ENCODE peak calls at places on chromosomes 1 and 21, in seven cellular contexts. S is stomach, X is fibroblast of lung, Z is lung, E is bronchial epithelial cell, L is mammary epithelial cell, H is AG04450. Q is an unnamed sample.

GRCh38 chr1:67524143-67525052 is 94.2 kb upstream of the SERBP1 start:
- DNase-seq in H (no peak), E (peak), Z (no peak), X (no peak), S (no peak), L (peak), Q (no peak)

GRCh38 chr1:169525391-169525790 is 39.6 kb upstream of the SLC19A2 start:
- DNase-seq in S (no peak), E (no peak), L (no peak), H (no peak), Z (no peak), X (no peak), Q (no peak)

GRCh38 chr1:225567789-225568188 is 85.1 kb downstream of the ENAH start:
- DNase-seq in Z (no peak), H (no peak), S (no peak), E (peak), L (no peak), X (peak), Q (no peak)

GRCh38 chr1:93635614-93636543 is 45.8 kb downstream of the BCAR3 start:
- DNase-seq in Z (no peak), E (no peak), X (no peak), S (no peak), H (no peak), L (no peak), Q (peak)

GRCh38 chr1:65267291-65268087 is 41.9 kb upstream of the DNAJC6 start:
- DNase-seq in X (no peak), Z (no peak), E (no peak), L (no peak), S (no peak), H (no peak), Q (no peak)

GRCh38 chr1:23403038-23403336 is 21.6 kb downstream of the TCEA3 start:
- DNase-seq in E (peak), X (peak), Z (no peak), L (peak), H (peak), S (peak), Q (peak)

GRCh38 chr1:18922319-18922726 is 20.0 kb upstream of the ALDH4A1 start:
- DNase-seq in H (peak), X (peak), S (peak), L (peak), Z (peak), E (peak), Q (no peak)

GRCh38 chr21:26443867-26444266 is 129.2 kb downstream of the CYYR1 start:
- DNase-seq in H (no peak), X (no peak), S (no peak), Z (no peak), E (peak), L (peak), Q (no peak)

GRCh38 chr1:143735764-143736461 is 235.9 kb downstream of the FAM72C start:
- DNase-seq in H (no peak), E (peak), L (peak), X (no peak), Z (no peak), S (no peak), Q (no peak)

GRCh38 chr21:37075214-37075770 is 2.2 kb downstream of the TTC3 start:
- DNase-seq in X (no peak), L (no peak), S (no peak), Z (no peak), E (no peak), H (no peak), Q (no peak)

GRCh38 chr1:65067491-65068201 is 80.4 kb upstream of the AK4 start:
- DNase-seq in L (peak), E (peak), Z (peak), H (no peak), S (peak), X (peak), Q (peak)

GRCh38 chr1:51301152-51301843 is 29.1 kb downstream of the TTC39A start:
- DNase-seq in L (no peak), X (no peak), E (no peak), Z (no peak), S (no peak), H (no peak), Q (no peak)

GRCh38 chr1:223088713-223089240 is 54.3 kb downstream of the TLR5 start:
- DNase-seq in X (no peak), S (no peak), L (no peak), H (no peak), E (no peak), Z (no peak), Q (no peak)

GRCh38 chr1:9427388-9427787 is 111.9 kb upstream of the SLC25A33 start:
- DNase-seq in L (no peak), Z (no peak), H (no peak), S (no peak), X (no peak), E (no peak), Q (no peak)
- TF ChIP-seq CTCF in L (no peak), Z (no peak), H (no peak), S (no peak), X (no peak), E (no peak), Q (no peak)

DNA sequence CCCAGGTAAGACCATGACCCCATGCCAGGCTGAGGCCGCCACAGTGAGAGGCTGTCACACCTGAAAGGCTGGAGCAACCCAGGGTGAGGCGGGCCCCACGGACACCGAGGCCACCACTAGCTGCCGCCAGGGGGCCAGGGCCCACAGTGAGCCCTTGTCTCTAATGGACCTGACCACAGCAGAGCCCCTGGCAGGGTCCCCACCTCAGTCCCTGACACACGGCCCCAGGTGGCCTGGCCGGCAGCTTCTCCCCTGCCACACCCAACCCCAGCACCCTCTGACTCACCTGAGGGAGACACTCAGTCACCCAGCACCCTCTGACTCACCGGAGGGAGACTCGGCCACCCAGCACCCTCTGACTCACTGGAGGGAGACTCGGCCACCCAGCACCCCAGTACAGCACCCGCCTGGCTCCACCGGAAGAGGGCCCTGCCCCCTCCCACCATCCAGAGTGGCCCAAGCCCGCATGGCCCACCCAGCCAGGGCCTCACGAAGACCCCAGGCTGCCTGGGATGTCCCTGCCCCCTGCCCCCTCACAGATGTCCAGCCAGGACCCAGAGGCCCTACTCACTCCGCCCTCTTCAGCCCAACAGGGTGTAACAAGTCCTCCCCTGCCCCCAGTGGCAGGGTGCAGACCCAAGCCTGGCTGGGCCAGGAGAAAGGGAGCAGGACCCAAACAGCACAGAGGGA is 4.4 kb downstream of the DVL1 start:
- DNase-seq in E (peak), Z (no peak), X (peak), S (peak), H (no peak), L (peak), Q (no peak)
- TF ChIP-seq CTCF in E (peak), Z (no peak), X (peak), S (no peak), H (peak), L (peak), Q (peak)

GRCh38 chr1:171715813-171716251 is 26.0 kb downstream of the VAMP4 start:
- DNase-seq in X (peak), H (no peak), E (peak), L (peak), S (no peak), Z (no peak), Q (no peak)
- TF ChIP-seq CTCF in X (no peak), H (peak), E (no peak), L (peak), S (peak), Z (no peak), Q (peak)

DNA sequence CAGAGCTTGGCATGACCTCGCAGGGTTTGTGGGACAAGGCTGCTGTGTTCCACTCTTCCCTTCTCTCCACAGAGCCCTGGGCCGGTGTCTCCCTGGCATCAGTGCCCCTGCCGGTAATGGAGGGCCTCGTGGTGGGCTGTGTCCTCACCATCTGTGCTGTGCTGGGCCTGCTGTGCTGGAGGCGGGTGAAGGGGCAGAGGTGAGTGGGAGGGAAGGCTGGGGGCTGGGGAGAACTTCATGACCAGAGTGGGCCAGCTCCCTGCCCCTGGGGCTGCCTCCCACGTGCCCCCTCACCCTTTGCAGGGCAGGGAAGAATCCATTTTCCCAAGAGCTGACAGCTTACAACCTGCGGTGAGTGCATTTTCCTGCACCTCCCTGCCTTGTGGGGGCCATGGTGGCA is 12.0 kb upstream of the LGR6 start:
- DNase-seq in X (no peak), L (no peak), H (no peak), E (no peak), S (no peak), Z (no peak), Q (no peak)
- TF ChIP-seq CTCF in X (no peak), L (no peak), H (no peak), E (no peak), S (no peak), Z (no peak), Q (no peak)

DNA sequence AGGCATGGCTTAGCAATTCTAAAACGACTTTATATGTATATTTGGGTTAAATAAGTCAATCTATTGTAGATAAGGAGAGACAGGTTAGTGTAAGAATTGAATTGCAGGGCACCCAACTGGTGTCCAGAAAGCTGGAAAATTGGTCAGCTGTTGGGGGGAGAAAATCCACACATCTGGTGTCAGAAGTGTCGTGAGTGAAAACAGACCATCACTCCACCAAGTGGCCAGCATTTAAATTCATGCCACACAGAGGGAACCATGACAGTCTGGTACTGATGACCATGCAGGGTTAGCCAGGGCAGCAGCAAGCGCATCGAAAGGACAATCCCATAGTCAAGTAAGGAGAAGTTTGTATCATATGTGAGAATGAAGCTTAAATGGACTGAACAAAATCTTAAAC is 11.7 kb downstream of the LAX1 start:
- DNase-seq in L (no peak), Z (no peak), X (no peak), E (peak), H (no peak), S (no peak), Q (no peak)
- TF ChIP-seq CTCF in L (peak), Z (no peak), X (no peak), E (peak), H (peak), S (no peak), Q (peak)

DNA sequence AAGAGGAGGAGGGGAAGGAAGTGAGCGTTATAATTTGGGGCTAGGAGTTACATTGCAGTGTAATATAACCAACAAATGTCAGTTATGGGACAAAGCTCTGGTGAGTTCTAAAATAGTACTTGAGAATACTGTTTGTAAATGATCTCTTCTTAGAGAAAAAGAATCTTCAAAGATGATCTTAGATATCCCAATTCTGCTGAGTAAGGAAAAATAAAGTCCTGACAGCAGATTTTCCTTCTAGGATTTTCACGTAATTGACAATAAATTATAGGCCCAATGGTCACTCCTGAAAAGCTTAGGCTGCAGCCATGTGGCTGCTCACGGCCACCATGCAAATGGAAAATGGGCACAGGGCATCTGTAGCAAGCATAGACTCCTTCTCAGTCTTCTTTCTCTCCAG is 241.6 kb downstream of the SIPA1L2 start:
- DNase-seq in H (no peak), L (no peak), Z (no peak), S (no peak), X (no peak), E (no peak), Q (no peak)
- TF ChIP-seq CTCF in H (no peak), L (no peak), Z (no peak), S (no peak), X (no peak), E (no peak), Q (no peak)

Q was measured in osteocyte.